ENCODE peak calls at places on chromosomes 2 and 18, in seven cellular contexts. F is uterus; C is right lobe of liver; H is heart right ventricle; E is CD8-positive, alpha-beta memory T cell; T is cardiac muscle cell; V is epithelial cell of esophagus. I is an unnamed sample.

GRCh38 chr2:3189961-3190360 is 187.7 kb downstream of the EIPR1 start:
- DNase-seq in F (no peak), H (no peak), T (no peak), C (no peak), V (no peak), E (no peak), I (no peak)

GRCh38 chr18:79707671-79708070 is 28.1 kb downstream of the CTDP1 start:
- DNase-seq in E (no peak), F (no peak), T (no peak), V (no peak), C (no peak), H (no peak), I (no peak)

GRCh38 chr18:63099848-63100625 is 219.5 kb downstream of the BCL2 start:
- DNase-seq in T (no peak), F (no peak), C (peak; percentile 37), E (no peak), V (no peak), H (peak; percentile 70), I (peak; percentile 71)

GRCh38 chr2:220510668-220511067 is 883.2 kb downstream of the SLC4A3 start:
- DNase-seq in V (no peak), F (no peak), T (no peak), C (no peak), H (no peak), E (no peak), I (no peak)

GRCh38 chr2:237835372-237835771 is 24.1 kb upstream of the RAMP1 start:
- DNase-seq in E (no peak), C (no peak), H (no peak), V (no peak), T (no peak), F (no peak), I (no peak)

GRCh38 chr2:32357545-32358482 is 991 bp downstream of the BIRC6 start:
- DNase-seq in E (no peak), T (peak; percentile 53), V (peak; percentile 52), F (peak; percentile 39), C (peak; percentile 59), H (peak; percentile 34), I (no peak)

GRCh38 chr2:237790353-237790752 is 8.2 kb upstream of the RBM44 start:
- DNase-seq in V (peak; percentile 25), H (no peak), T (peak; percentile 14), C (no peak), E (no peak), F (no peak), I (no peak)

GRCh38 chr2:119821266-119821665 is 61.5 kb downstream of the PTPN4 start:
- DNase-seq in F (no peak), H (no peak), E (no peak), C (no peak), T (no peak), V (no peak), I (no peak)

GRCh38 chr2:240387669-240388358 is 47.6 kb upstream of the GPC1 start:
- DNase-seq in V (peak; percentile 78), T (peak; percentile 96), C (no peak), F (peak; percentile 67), H (peak; percentile 77), E (no peak), I (peak; percentile 79)

GRCh38 chr2:97733341-97734035 is 20.1 kb downstream of the ZAP70 start:
- DNase-seq in C (no peak), V (no peak), H (no peak), E (no peak), T (no peak), F (no peak), I (no peak)

GRCh38 chr2:46775722-46776121 is 139.9 kb downstream of the MCFD2 start:
- DNase-seq in C (no peak), H (no peak), T (peak; percentile 34), V (no peak), E (no peak), F (no peak), I (no peak)

GRCh38 chr18:79422022-79422782 is 26.5 kb downstream of the NFATC1 start:
- DNase-seq in H (no peak), T (peak; percentile 52), E (no peak), F (no peak), V (no peak), C (no peak), I (no peak)

GRCh38 chr2:181780159-181781081 is 100.1 kb upstream of the NEUROD1 start:
- DNase-seq in V (peak; percentile 39), H (peak; percentile 17), E (no peak), F (peak; percentile 15), C (no peak), T (peak; percentile 48), I (no peak)

GRCh38 chr2:46666044-46666662 is 186.8 kb downstream of the TMEM247 start:
- DNase-seq in C (no peak), H (peak; percentile 85), F (peak; percentile 92), T (peak; percentile 94), V (no peak), E (no peak), I (peak; percentile 70)

GRCh38 chr2:12604248-12604801 is 112.4 kb upstream of the TRIB2 start:
- DNase-seq in H (no peak), V (no peak), T (no peak), C (no peak), F (no peak), E (no peak), I (no peak)

GRCh38 chr2:128894896-128895295 is 576.2 kb upstream of the HS6ST1 start:
- DNase-seq in C (no peak), E (no peak), V (no peak), T (no peak), F (no peak), H (no peak), I (no peak)

GRCh38 chr2:74728842-74729241 is 74.8 kb downstream of the SEMA4F start:
- DNase-seq in C (no peak), V (no peak), H (no peak), F (no peak), E (no peak), T (no peak), I (no peak)

GRCh38 chr2:144377929-144378328 is 142.0 kb downstream of the ZEB2 start:
- DNase-seq in V (peak; percentile 65), H (no peak), T (peak; percentile 55), E (no peak), C (no peak), F (no peak), I (no peak)

GRCh38 chr18:11320981-11321380 is 171.6 kb upstream of the PIEZO2 start:
- DNase-seq in F (no peak), C (no peak), V (no peak), T (peak; percentile 55), H (no peak), E (no peak), I (no peak)

GRCh38 chr2:74559912-74560311 is 5.4 kb downstream of the DOK1 start:
- DNase-seq in H (no peak), V (no peak), E (no peak), C (no peak), F (no peak), T (no peak), I (no peak)

GRCh38 chr2:66030553-66030952 is 404.4 kb upstream of the MEIS1 start:
- DNase-seq in C (no peak), T (no peak), E (no peak), V (peak; percentile 29), F (no peak), H (no peak), I (no peak)

GRCh38 chr18:23378470-23378764 is 74.7 kb upstream of the RIOK3 start:
- DNase-seq in H (no peak), C (no peak), T (no peak), E (no peak), V (peak; percentile 70), F (no peak), I (no peak)

GRCh38 chr2:130241041-130241707 is 42.9 kb upstream of the TUBA3E start:
- DNase-seq in F (no peak), V (peak; percentile 94), C (no peak), T (peak; percentile 17), H (no peak), E (no peak), I (no peak)

DNA sequence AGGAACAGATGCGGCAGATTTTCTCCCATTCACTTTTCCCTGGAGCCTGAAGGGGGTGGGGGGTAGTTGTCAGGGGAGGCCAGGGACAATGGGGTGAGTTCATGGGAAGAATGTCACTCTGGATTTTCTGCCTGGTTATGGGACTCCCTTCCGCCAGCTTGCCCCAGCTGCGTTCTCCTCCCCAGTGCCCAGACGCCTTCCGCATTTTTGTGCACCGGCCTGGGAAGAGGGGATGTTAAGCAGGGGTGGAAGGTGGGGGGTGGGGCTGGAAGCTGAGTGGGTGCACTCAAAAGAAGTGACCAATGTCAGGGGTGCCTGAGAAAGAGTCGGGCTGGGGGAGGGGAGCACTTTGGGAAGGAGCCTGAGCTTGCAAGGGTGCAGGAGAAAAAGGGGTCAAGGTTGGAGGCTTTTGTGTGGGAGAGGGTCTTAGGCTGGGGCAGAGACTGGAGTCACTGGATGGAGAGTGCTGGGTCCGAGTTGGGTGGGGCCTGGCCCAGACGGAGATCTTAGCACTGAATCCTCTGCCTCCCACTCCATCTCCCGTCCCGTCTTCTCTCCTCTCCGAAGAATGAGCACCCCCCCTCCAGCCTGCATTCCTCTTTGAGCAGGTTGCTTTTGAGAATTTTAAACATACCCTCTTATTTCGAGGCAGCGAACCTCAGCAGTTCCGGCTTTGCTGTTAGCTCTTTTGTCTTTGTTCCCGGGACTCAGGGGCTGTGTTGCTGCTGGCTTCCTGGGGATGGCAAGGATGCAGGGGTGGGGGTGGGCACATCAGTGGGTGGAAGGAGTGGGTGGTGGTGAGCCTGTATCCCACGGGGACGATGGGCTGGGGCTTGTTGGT is 2.7 kb downstream of the IGFBP2 start:
- DNase-seq in V (no peak), C (no peak), F (no peak), H (no peak), T (no peak), E (no peak), I (no peak)
- H3K4me3 ChIP-seq in V (peak overlapping the region; percentile 70), C (peak overlapping the region; percentile 76), F (peak overlapping the region; percentile 55), H (no peak overlapping the region), T (peak overlapping the region; percentile 92), E (no peak overlapping the region), I (peak overlapping the region; percentile 70)

GRCh38 chr2:27409321-27410073 is at the start of gene PPM1G:
- DNase-seq in H (peak; percentile 94), E (peak; percentile 94), C (peak; percentile 98), V (peak; percentile 97), F (peak; percentile 96), T (peak; percentile 95), I (peak; percentile 98)

GRCh38 chr2:27412419-27413152 is 3.2 kb upstream of the PPM1G start:
- DNase-seq in H (no peak), V (no peak), T (no peak), F (no peak), E (no peak), C (no peak), I (no peak)

GRCh38 chr2:27408601-27409320 is 630 bp downstream of the PPM1G start:
- DNase-seq in V (peak; percentile 23), E (no peak), F (no peak), C (no peak), H (peak; percentile 14), T (peak; percentile 11), I (no peak)

GRCh38 chr2:27407798-27408491 is 1.4 kb downstream of the PPM1G start:
- DNase-seq in F (no peak), H (no peak), T (peak; percentile 65), C (no peak), V (peak; percentile 68), E (no peak), I (no peak)
- H3K4me3 ChIP-seq in F (no peak overlapping the region), H (no peak overlapping the region), T (peak overlapping the region; percentile 72), C (peak overlapping the region; percentile 98), V (peak overlapping the region; percentile 90), E (peak overlapping the region; percentile 66), I (peak overlapping the region; percentile 98)

GRCh38 chr2:39220136-39220535 is 23.6 kb downstream of the CDKL4 start:
- DNase-seq in T (no peak), C (no peak), F (no peak), E (no peak), V (no peak), H (no peak), I (no peak)
- H3K4me3 ChIP-seq in T (no peak overlapping the region), C (no peak overlapping the region), F (no peak overlapping the region), E (no peak overlapping the region), V (no peak overlapping the region), H (no peak overlapping the region), I (no peak overlapping the region)

GRCh38 chr18:58389745-58390144 is 239.1 kb downstream of the ALPK2 start:
- DNase-seq in C (no peak), H (no peak), T (no peak), V (no peak), F (no peak), E (no peak), I (no peak)
- H3K4me3 ChIP-seq in C (no peak overlapping the region), H (no peak overlapping the region), T (no peak overlapping the region), V (no peak overlapping the region), F (no peak overlapping the region), E (no peak overlapping the region), I (no peak overlapping the region)